ENCODE peak calls at places on chromosomes 11 and 22, in seven cellular contexts. One of them, this sample, is unnamed.

GRCh38 chr11:69227271-69227670 is 66.7 kb upstream of the MYEOV start:
- DNase-seq in AG09319: no peak
- DNase-seq in hepatocyte: no peak
- DNase-seq in tibial artery: peak; percentile 1
- DNase-seq in fibroblast of mammary gland: no peak
- DNase-seq in RWPE1: no peak
- DNase-seq in GM13977: no peak
- DNase-seq in this sample: no peak

GRCh38 chr11:47383106-47383505 is 4.8 kb upstream of the SPI1 start:
- DNase-seq in GM13977: no peak
- DNase-seq in RWPE1: no peak
- DNase-seq in AG09319: no peak
- DNase-seq in fibroblast of mammary gland: no peak
- DNase-seq in hepatocyte: no peak
- DNase-seq in tibial artery: no peak
- DNase-seq in this sample: no peak

GRCh38 chr22:41782316-41782715 is 18.2 kb upstream of the CCDC134 start:
- DNase-seq in fibroblast of mammary gland: no peak
- DNase-seq in AG09319: no peak
- DNase-seq in hepatocyte: no peak
- DNase-seq in GM13977: no peak
- DNase-seq in RWPE1: no peak
- DNase-seq in tibial artery: no peak
- DNase-seq in this sample: no peak

GRCh38 chr11:40619631-40620030 is 839.8 kb downstream of the LRRC4C start:
- DNase-seq in AG09319: no peak
- DNase-seq in fibroblast of mammary gland: no peak
- DNase-seq in hepatocyte: no peak
- DNase-seq in tibial artery: no peak
- DNase-seq in GM13977: no peak
- DNase-seq in RWPE1: no peak
- DNase-seq in this sample: no peak

GRCh38 chr11:26134481-26135355 is 197.2 kb upstream of the ANO3 start:
- DNase-seq in fibroblast of mammary gland: peak; percentile 24
- DNase-seq in AG09319: no peak
- DNase-seq in tibial artery: no peak
- DNase-seq in RWPE1: peak; percentile 5
- DNase-seq in GM13977: no peak
- DNase-seq in hepatocyte: peak; percentile 25
- DNase-seq in this sample: no peak

GRCh38 chr22:42697542-42698013 is 23.1 kb downstream of the A4GALT start:
- DNase-seq in GM13977: no peak
- DNase-seq in hepatocyte: peak; percentile 79
- DNase-seq in fibroblast of mammary gland: peak; percentile 88
- DNase-seq in AG09319: no peak
- DNase-seq in RWPE1: peak; percentile 68
- DNase-seq in tibial artery: peak; percentile 85
- DNase-seq in this sample: no peak

GRCh38 chr11:65982824-65983588 is 19.0 kb downstream of the EIF1AD start:
- DNase-seq in fibroblast of mammary gland: no peak
- DNase-seq in GM13977: no peak
- DNase-seq in RWPE1: no peak
- DNase-seq in hepatocyte: no peak
- DNase-seq in tibial artery: no peak
- DNase-seq in AG09319: no peak
- DNase-seq in this sample: no peak

GRCh38 chr11:46845740-46846509 is at the start of gene CKAP5:
- DNase-seq in tibial artery: peak; percentile 93
- DNase-seq in GM13977: peak; percentile 97
- DNase-seq in AG09319: peak; percentile 65
- DNase-seq in RWPE1: peak; percentile 98
- DNase-seq in fibroblast of mammary gland: peak; percentile 86
- DNase-seq in hepatocyte: peak; percentile 95
- DNase-seq in this sample: peak; percentile 97

GRCh38 chr11:115126515-115127208 is 377.6 kb downstream of the CADM1 start:
- DNase-seq in GM13977: peak; percentile 64
- DNase-seq in RWPE1: no peak
- DNase-seq in hepatocyte: no peak
- DNase-seq in AG09319: no peak
- DNase-seq in fibroblast of mammary gland: no peak
- DNase-seq in tibial artery: no peak
- DNase-seq in this sample: peak; percentile 49

GRCh38 chr11:420911-421321 is 6.1 kb upstream of the SIGIRR start:
- DNase-seq in fibroblast of mammary gland: no peak
- DNase-seq in AG09319: no peak
- DNase-seq in tibial artery: peak; percentile 17
- DNase-seq in RWPE1: no peak
- DNase-seq in hepatocyte: no peak
- DNase-seq in GM13977: no peak
- DNase-seq in this sample: no peak

GRCh38 chr11:101916422-101916821 is at the start of gene ANGPTL5:
- DNase-seq in fibroblast of mammary gland: no peak
- DNase-seq in tibial artery: no peak
- DNase-seq in RWPE1: no peak
- DNase-seq in GM13977: no peak
- DNase-seq in hepatocyte: no peak
- DNase-seq in AG09319: no peak
- DNase-seq in this sample: no peak

GRCh38 chr11:101914349-101914736 is 467 bp upstream of the CEP126 start:
- DNase-seq in fibroblast of mammary gland: peak; percentile 57
- DNase-seq in tibial artery: no peak
- DNase-seq in AG09319: peak; percentile 36
- DNase-seq in RWPE1: no peak
- DNase-seq in GM13977: no peak
- DNase-seq in hepatocyte: peak; percentile 40
- DNase-seq in this sample: no peak

GRCh38 chr11:101913631-101914030 is 1.2 kb upstream of the CEP126 start:
- DNase-seq in tibial artery: no peak
- DNase-seq in GM13977: no peak
- DNase-seq in fibroblast of mammary gland: no peak
- DNase-seq in RWPE1: no peak
- DNase-seq in AG09319: no peak
- DNase-seq in hepatocyte: no peak
- DNase-seq in this sample: no peak

GRCh38 chr11:101915811-101916291 is 471 bp downstream of the ANGPTL5 start:
- DNase-seq in RWPE1: no peak
- DNase-seq in tibial artery: no peak
- DNase-seq in GM13977: peak; percentile 22
- DNase-seq in fibroblast of mammary gland: peak; percentile 89
- DNase-seq in AG09319: peak; percentile 44
- DNase-seq in hepatocyte: peak; percentile 24
- DNase-seq in this sample: peak; percentile 31

GRCh38 chr11:101914737-101915426 is at the start of gene CEP126:
- DNase-seq in tibial artery: peak; percentile 96
- DNase-seq in hepatocyte: peak; percentile 95
- DNase-seq in AG09319: peak; percentile 89
- DNase-seq in fibroblast of mammary gland: peak; percentile 93
- DNase-seq in GM13977: peak; percentile 90
- DNase-seq in RWPE1: peak; percentile 93
- DNase-seq in this sample: peak; percentile 93
- TF ChIP-seq CTCF in tibial artery: peak; percentile 36
- TF ChIP-seq CTCF in hepatocyte: peak; percentile 55
- TF ChIP-seq CTCF in AG09319: peak; percentile 58
- TF ChIP-seq CTCF in fibroblast of mammary gland: peak; percentile 33
- TF ChIP-seq CTCF in GM13977: peak; percentile 17
- TF ChIP-seq CTCF in RWPE1: peak; percentile 46
- TF ChIP-seq CTCF in this sample: no peak

DNA sequence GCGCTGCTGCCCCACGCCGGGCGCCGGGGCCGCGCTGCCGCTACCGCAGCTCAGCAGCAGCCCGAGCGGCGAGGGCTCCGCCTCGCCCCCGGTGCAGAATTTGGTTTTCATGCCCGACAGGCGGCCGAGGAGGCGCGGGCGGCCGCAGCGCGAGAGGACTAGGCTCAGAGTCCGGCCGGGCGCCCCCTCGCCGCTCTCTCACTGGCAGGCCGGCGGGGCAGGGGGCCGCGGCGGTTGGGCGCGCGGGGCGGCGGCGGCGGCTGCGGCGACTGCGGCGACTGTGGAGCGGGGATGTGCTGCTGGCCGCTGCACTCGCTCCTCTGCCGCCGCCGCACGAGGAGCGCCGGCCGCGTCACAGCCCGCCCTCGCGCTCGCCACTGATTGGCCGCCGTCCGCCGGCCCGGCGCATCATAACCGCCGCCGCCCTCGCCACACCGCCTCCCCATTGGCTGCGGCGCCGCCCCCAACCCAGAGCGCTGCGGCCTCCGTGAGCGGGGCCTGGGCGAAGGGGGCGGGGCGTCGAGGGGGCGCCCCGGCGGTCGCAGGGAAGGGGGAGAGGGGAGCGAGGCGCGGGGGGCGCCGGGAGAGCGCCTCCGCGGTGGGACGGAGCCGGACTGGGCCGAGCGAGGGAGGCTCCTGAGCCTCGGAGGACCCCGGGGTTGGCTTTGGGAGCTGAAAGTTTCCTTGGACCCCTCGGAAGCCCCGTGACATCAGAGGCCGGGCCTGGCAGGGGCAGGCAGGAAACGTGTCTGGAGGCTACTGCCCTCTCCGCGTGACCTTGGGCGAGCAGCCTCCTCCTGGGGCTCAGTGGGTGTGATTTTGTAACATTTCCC is at the start of gene CHKA:
- DNase-seq in hepatocyte: peak; percentile 99
- DNase-seq in GM13977: peak; percentile 99
- DNase-seq in AG09319: peak; percentile 59
- DNase-seq in tibial artery: peak; percentile 91
- DNase-seq in RWPE1: peak; percentile 90
- DNase-seq in fibroblast of mammary gland: peak; percentile 74
- DNase-seq in this sample: peak; percentile 98
- TF ChIP-seq CTCF in hepatocyte: peak; percentile 1
- TF ChIP-seq CTCF in GM13977: no peak
- TF ChIP-seq CTCF in AG09319: no peak
- TF ChIP-seq CTCF in tibial artery: no peak
- TF ChIP-seq CTCF in RWPE1: no peak
- TF ChIP-seq CTCF in fibroblast of mammary gland: no peak
- TF ChIP-seq CTCF in this sample: no peak

DNA sequence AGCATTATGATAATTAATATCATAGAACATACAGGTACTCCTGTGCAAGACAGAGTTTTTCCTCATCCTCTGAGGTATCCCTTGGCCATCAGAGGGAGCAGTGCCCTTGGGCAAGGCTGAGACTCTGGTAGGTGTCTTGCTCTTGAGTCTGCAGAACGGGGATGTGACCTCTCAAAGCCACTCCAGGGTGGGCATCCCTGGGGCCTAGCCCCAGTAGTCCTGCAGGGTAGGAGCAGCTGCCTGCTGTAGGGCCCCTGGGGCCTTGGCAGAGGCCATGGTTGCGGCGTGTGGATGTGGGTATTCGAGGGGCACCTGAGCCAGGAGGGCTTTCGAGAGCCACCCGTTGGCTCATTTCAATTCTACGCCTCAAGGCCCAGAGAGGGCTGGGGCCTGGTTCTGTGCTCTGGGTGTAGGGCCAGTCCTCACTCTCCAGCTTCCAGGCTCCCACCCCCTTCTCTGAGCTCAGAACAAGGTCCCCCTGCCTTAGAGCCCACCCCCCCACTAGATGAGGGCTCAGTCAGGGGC is 7.7 kb upstream of the OMP start:
- DNase-seq in tibial artery: no peak
- DNase-seq in fibroblast of mammary gland: no peak
- DNase-seq in hepatocyte: no peak
- DNase-seq in GM13977: no peak
- DNase-seq in AG09319: no peak
- DNase-seq in RWPE1: no peak
- DNase-seq in this sample: no peak
- TF ChIP-seq CTCF in tibial artery: no peak
- TF ChIP-seq CTCF in fibroblast of mammary gland: no peak
- TF ChIP-seq CTCF in hepatocyte: no peak
- TF ChIP-seq CTCF in GM13977: no peak
- TF ChIP-seq CTCF in AG09319: no peak
- TF ChIP-seq CTCF in RWPE1: no peak
- TF ChIP-seq CTCF in this sample: no peak

GRCh38 chr11:129279326-129280026 is 87.4 kb upstream of the ARHGAP32 start:
- DNase-seq in GM13977: peak; percentile 49
- DNase-seq in hepatocyte: peak; percentile 94
- DNase-seq in AG09319: peak; percentile 37
- DNase-seq in RWPE1: peak; percentile 77
- DNase-seq in fibroblast of mammary gland: peak; percentile 56
- DNase-seq in tibial artery: peak; percentile 68
- DNase-seq in this sample: peak; percentile 77
- TF ChIP-seq CTCF in GM13977: no peak
- TF ChIP-seq CTCF in hepatocyte: no peak
- TF ChIP-seq CTCF in AG09319: no peak
- TF ChIP-seq CTCF in RWPE1: peak; percentile 9
- TF ChIP-seq CTCF in fibroblast of mammary gland: no peak
- TF ChIP-seq CTCF in tibial artery: no peak
- TF ChIP-seq CTCF in this sample: no peak

GRCh38 chr11:124043420-124043819 is 2.3 kb upstream of the OR10G7 start:
- DNase-seq in fibroblast of mammary gland: no peak
- DNase-seq in GM13977: no peak
- DNase-seq in RWPE1: no peak
- DNase-seq in AG09319: no peak
- DNase-seq in tibial artery: no peak
- DNase-seq in hepatocyte: no peak
- DNase-seq in this sample: no peak
- TF ChIP-seq CTCF in fibroblast of mammary gland: no peak
- TF ChIP-seq CTCF in GM13977: no peak
- TF ChIP-seq CTCF in RWPE1: no peak
- TF ChIP-seq CTCF in AG09319: no peak
- TF ChIP-seq CTCF in tibial artery: no peak
- TF ChIP-seq CTCF in hepatocyte: no peak
- TF ChIP-seq CTCF in this sample: no peak

This sample was measured in GM13976.